ENCODE peak calls at places on chromosomes 11 and 22, in six cellular contexts. U, E, X, B, S and V are unnamed samples.
A peak's percentile ranks its signal among the peaks of the same experiment; 100 is the strongest.

GRCh38 chr11:106917973-106918372 is 100.3 kb downstream of the GUCY1A2 start:
- DNase-seq in U (no peak), E (no peak), X (peak; percentile 18), B (no peak), S (no peak), V (peak; percentile 37)

GRCh38 chr11:2927851-2928604 is 1.2 kb downstream of the PHLDA2 start:
- DNase-seq in U (no peak), E (no peak), X (no peak), B (no peak), S (no peak), V (no peak)

GRCh38 chr11:114216804-114217195 is 79.4 kb upstream of the NNMT start:
- DNase-seq in U (no peak), E (no peak), X (no peak), B (no peak), S (no peak), V (no peak)

GRCh38 chr11:65056999-65057398 is 1.4 kb downstream of the NAALADL1 start:
- DNase-seq in U (no peak), E (no peak), X (no peak), B (no peak), S (no peak), V (no peak)

GRCh38 chr22:46445771-46446485 is 91.5 kb downstream of the CELSR1 start:
- DNase-seq in U (no peak), E (no peak), X (no peak), B (no peak), S (no peak), V (no peak)

GRCh38 chr11:63229815-63230214 is 13.6 kb downstream of the SLC22A25 start:
- DNase-seq in U (no peak), E (no peak), X (no peak), B (no peak), S (no peak), V (no peak)

GRCh38 chr22:17130199-17130598 is 9.0 kb upstream of the TMEM121B start:
- DNase-seq in U (no peak), E (no peak), X (no peak), B (no peak), S (no peak), V (no peak)

GRCh38 chr11:116852261-116853125 is 15.1 kb upstream of the APOA1 start:
- DNase-seq in U (peak; percentile 40), E (no peak), X (no peak), B (no peak), S (no peak), V (peak; percentile 47)

GRCh38 chr11:27524155-27524554 is 17.6 kb upstream of the LIN7C start:
- DNase-seq in U (no peak), E (no peak), X (peak; percentile 35), B (no peak), S (no peak), V (no peak)

GRCh38 chr11:9615031-9615451 is 41.6 kb downstream of the WEE1 start:
- DNase-seq in U (no peak), E (no peak), X (no peak), B (no peak), S (no peak), V (no peak)

GRCh38 chr22:24284747-24285203 is 14.1 kb downstream of the SPECC1L start:
- DNase-seq in U (no peak), E (no peak), X (peak; percentile 70), B (no peak), S (no peak), V (no peak)

GRCh38 chr22:40560551-40560950 is 76.0 kb downstream of the MRTFA start:
- DNase-seq in U (no peak), E (no peak), X (no peak), B (no peak), S (no peak), V (no peak)

GRCh38 chr11:70550456-70551195 is 152.3 kb downstream of the CTTN start:
- DNase-seq in U (no peak), E (no peak), X (no peak), B (no peak), S (no peak), V (no peak)

DNA sequence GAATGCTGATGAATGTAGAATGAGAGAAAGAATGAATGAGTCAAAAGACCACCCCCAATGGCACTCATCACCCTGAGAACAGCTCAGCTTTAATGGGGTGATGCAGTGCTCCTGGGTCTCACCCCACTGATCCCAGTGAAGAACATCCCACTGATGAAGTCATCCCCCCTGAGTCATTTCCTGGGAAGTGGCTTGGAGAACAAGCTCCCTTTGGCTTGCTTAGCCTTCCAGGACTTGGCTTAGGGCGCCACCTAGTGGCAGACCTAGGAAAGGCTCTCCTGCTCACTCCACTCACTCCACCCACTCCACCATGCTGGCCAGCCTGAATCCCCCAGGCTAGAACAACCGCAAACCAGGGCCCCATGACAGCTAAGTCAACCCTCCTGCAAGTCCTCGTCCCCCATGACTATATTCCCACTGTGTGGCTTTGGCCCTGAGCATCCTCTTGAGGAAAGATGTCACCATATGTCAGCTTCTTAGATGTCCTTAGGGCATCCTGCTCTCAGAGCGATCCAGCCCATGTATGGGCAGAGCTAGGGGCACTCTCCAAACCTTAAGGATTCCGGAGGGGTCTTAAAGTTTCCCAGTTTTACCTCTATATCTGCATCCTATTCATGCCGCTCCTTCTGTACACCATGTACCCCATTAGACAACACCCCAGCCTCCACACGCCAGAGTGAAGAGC is 17.8 kb upstream of the TMPRSS13 start:
- DNase-seq in U (peak; percentile 92), E (peak; percentile 96), X (peak; percentile 85), B (peak; percentile 90), S (peak; percentile 89), V (peak; percentile 93)
- TF ChIP-seq POLR2A in U (no peak), E (no peak), X (no peak), B (no peak), S (no peak), V (no peak)

GRCh38 chr11:125412177-125412496 is 83.9 kb downstream of the FEZ1 start:
- DNase-seq in U (no peak), E (no peak), X (no peak), B (no peak), S (no peak), V (no peak)

GRCh38 chr11:125410091-125410490 is 86.0 kb downstream of the FEZ1 start:
- DNase-seq in U (no peak), E (no peak), X (no peak), B (no peak), S (no peak), V (no peak)

GRCh38 chr11:125407046-125407445 is 89.0 kb downstream of the FEZ1 start:
- DNase-seq in U (no peak), E (no peak), X (no peak), B (no peak), S (no peak), V (no peak)

GRCh38 chr11:125404811-125405481 is 91.1 kb downstream of the FEZ1 start:
- DNase-seq in U (peak; percentile 63), E (peak; percentile 84), X (peak; percentile 21), B (peak; percentile 69), S (peak; percentile 71), V (peak; percentile 82)

DNA sequence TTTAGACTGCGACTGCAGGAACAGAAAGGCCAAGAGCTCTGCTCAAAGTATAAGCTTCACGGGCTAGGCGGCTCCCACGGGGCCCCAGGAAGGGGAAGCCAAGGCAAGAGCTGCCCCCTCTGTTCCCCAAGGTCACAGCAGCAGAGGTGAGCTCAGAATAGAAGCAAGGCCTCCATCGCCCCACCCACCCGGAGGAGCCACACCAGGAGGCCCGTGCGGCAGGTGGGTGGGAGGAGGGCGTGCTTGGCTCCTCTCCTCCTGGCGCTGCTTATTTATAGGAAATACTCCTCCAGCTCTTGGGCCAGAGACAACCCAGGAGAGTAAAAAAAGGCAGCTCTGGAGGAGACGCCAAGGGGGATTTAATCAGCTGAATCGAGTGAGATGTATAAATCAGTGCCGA is 87.8 kb downstream of the FEZ1 start:
- DNase-seq in U (no peak), E (no peak), X (no peak), B (no peak), S (peak; percentile 38), V (no peak)
- H3K27ac ChIP-seq in U (no peak overlapping the region), E (no peak overlapping the region), X (no peak overlapping the region), B (no peak overlapping the region), S (no peak overlapping the region), V (no peak overlapping the region)

GRCh38 chr11:74443071-74443864 is 24.1 kb downstream of the KCNE3 start:
- DNase-seq in U (peak; percentile 37), E (no peak), X (peak; percentile 19), B (peak; percentile 68), S (no peak), V (no peak)
- TF ChIP-seq CTCF in U (no peak), E (no peak), X (peak; percentile 32), B (no peak), S (no peak), V (no peak)

GRCh38 chr11:94828088-94828487 is 59.9 kb downstream of the AMOTL1 start:
- DNase-seq in U (no peak), E (no peak), X (no peak), B (no peak), S (no peak), V (no peak)
- TF ChIP-seq POLR2A in U (no peak), E (no peak), X (no peak), B (no peak), S (no peak), V (no peak)

DNA sequence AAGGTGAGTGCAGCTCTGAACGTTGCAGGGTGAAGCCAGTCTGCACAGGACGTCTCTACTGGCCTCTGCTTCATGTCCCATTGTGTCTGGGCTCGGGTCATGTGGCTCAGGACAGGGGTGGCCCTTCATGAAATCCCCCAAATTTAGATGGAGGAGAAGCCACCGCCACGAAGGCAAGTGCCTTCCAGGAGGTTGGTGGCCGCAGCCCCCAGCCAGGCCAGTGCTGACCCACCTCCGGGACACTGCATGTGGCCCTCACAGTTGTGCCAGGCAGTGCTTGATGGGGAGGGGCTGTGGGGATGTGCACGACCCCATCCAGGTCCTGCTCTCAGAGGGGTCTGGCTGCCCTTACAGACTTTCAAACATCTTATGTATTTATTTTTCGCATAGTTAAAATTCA is 1311.1 kb downstream of the BRD1 start:
- DNase-seq in U (no peak), E (no peak), X (no peak), B (no peak), S (no peak), V (no peak)
- H3K27ac ChIP-seq in U (no peak overlapping the region), E (no peak overlapping the region), X (no peak overlapping the region), B (no peak overlapping the region), S (no peak overlapping the region), V (no peak overlapping the region)

GRCh38 chr11:76209671-76209955 is 3.3 kb upstream of the WNT11 start:
- DNase-seq in U (no peak), E (no peak), X (no peak), B (no peak), S (no peak), V (no peak)

GRCh38 chr11:76208829-76209670 is 2.7 kb upstream of the WNT11 start:
- DNase-seq in U (peak; percentile 65), E (peak; percentile 78), X (no peak), B (peak; percentile 69), S (peak; percentile 79), V (peak; percentile 75)

GRCh38 chr11:76210920-76211851 is 4.9 kb upstream of the WNT11 start:
- DNase-seq in U (no peak), E (no peak), X (no peak), B (no peak), S (no peak), V (no peak)

GRCh38 chr11:76208438-76208828 is 2.1 kb upstream of the WNT11 start:
- DNase-seq in U (no peak), E (no peak), X (no peak), B (no peak), S (no peak), V (no peak)

GRCh38 chr11:76209956-76210885 is 3.9 kb upstream of the WNT11 start:
- DNase-seq in U (peak; percentile 71), E (peak; percentile 83), X (no peak), B (peak; percentile 50), S (peak; percentile 63), V (peak; percentile 70)
- TF ChIP-seq CTCF in U (no peak), E (no peak), X (no peak), B (no peak), S (no peak), V (no peak)